ENCODE peak calls at places on chromosomes 12 and 14, in eight cellular contexts. I is hippocampal formation; D is fibroblast of the aortic adventitia; U is NCI-H2107; M is Panc1; T is activated CD8-positive, alpha-beta T cell treated with anti-CD3 and anti-CD28 coated beads for 36 hours; Y is activated T-cell treated with anti-CD3 and anti-CD28 coated beads for 1 hour; B is pulmonary artery endothelial cell. W is an unnamed sample.

GRCh38 chr14:55123101-55123500 is 6.0 kb upstream of the LGALS3 start:
- DNase-seq in I (no peak), D (peak), U (no peak), M (no peak), T (no peak), Y (no peak), B (no peak), W (no peak)

GRCh38 chr14:35571598-35571997 is 37.6 kb downstream of the INSM2 start:
- DNase-seq in I (no peak), D (no peak), U (no peak), M (no peak), T (no peak), Y (no peak), B (no peak), W (no peak)

GRCh38 chr12:2959508-2960431 is 573 bp downstream of the TEAD4 start:
- DNase-seq in I (no peak), D (peak), U (no peak), M (no peak), T (peak), Y (no peak), B (no peak), W (no peak)

GRCh38 chr12:43285248-43285647 is 266.8 kb downstream of the ADAMTS20 start:
- DNase-seq in I (no peak), D (peak), U (no peak), M (no peak), T (no peak), Y (no peak), B (no peak), W (no peak)

GRCh38 chr14:22748691-22749090 is 17.8 kb upstream of the OXA1L start:
- DNase-seq in I (no peak), D (no peak), U (no peak), M (no peak), T (no peak), Y (no peak), B (no peak), W (no peak)

GRCh38 chr12:122399592-122400373 is 22.7 kb downstream of the CLIP1 start:
- DNase-seq in I (no peak), D (peak), U (peak), M (peak), T (peak), Y (peak), B (peak), W (peak)

GRCh38 chr12:24902521-24903304 is 46.2 kb downstream of the BCAT1 start:
- DNase-seq in I (peak), D (no peak), U (no peak), M (no peak), T (peak), Y (no peak), B (no peak), W (no peak)

GRCh38 chr12:14773685-14774073 is 29.6 kb downstream of the WBP11 start:
- DNase-seq in I (no peak), D (no peak), U (no peak), M (no peak), T (no peak), Y (no peak), B (no peak), W (no peak)

GRCh38 chr14:75428230-75429104 is 645 bp downstream of the JDP2 start:
- DNase-seq in I (peak), D (peak), U (peak), M (no peak), T (no peak), Y (no peak), B (no peak), W (no peak)

GRCh38 chr12:83514372-83514771 is 827.7 kb downstream of the TMTC2 start:
- DNase-seq in I (no peak), D (no peak), U (no peak), M (no peak), T (no peak), Y (no peak), B (no peak), W (no peak)

GRCh38 chr12:132603240-132604107 is 6.9 kb downstream of the LRCOL1 start:
- DNase-seq in I (no peak), D (no peak), U (no peak), M (no peak), T (no peak), Y (no peak), B (no peak), W (no peak)

GRCh38 chr12:52310622-52311281 is 10.4 kb downstream of the KRT83 start:
- DNase-seq in I (no peak), D (no peak), U (peak), M (no peak), T (no peak), Y (no peak), B (no peak), W (no peak)

GRCh38 chr14:51430600-51430999 is 190.6 kb downstream of the TMX1 start:
- DNase-seq in I (no peak), D (peak), U (peak), M (no peak), T (no peak), Y (no peak), B (no peak), W (no peak)

GRCh38 chr14:64856528-64857445 is 22.9 kb downstream of the SPTB start:
- DNase-seq in I (no peak), D (no peak), U (no peak), M (no peak), T (no peak), Y (no peak), B (no peak), W (no peak)

GRCh38 chr12:121613424-121613823 is 12.9 kb upstream of the ORAI1 start:
- DNase-seq in I (no peak), D (no peak), U (no peak), M (no peak), T (no peak), Y (no peak), B (no peak), W (no peak)

GRCh38 chr12:54028324-54029201 is at the start of gene HOXC6:
- DNase-seq in I (no peak), D (peak), U (no peak), M (no peak), T (no peak), Y (no peak), B (no peak), W (no peak)

GRCh38 chr12:102433304-102433703 is 47.1 kb downstream of the IGF1 start:
- DNase-seq in I (no peak), D (no peak), U (no peak), M (no peak), T (no peak), Y (no peak), B (no peak), W (no peak)

GRCh38 chr12:102480401-102480800 is at the start of gene IGF1:
- DNase-seq in I (no peak), D (peak), U (no peak), M (no peak), T (no peak), Y (no peak), B (peak), W (no peak)

GRCh38 chr12:57611116-57611809 is at the start of gene ARHGEF25:
- DNase-seq in I (peak), D (peak), U (no peak), M (no peak), T (peak), Y (no peak), B (no peak), W (no peak)

GRCh38 chr12:5612556-5613421 is 180.9 kb downstream of the NTF3 start:
- DNase-seq in I (no peak), D (no peak), U (no peak), M (no peak), T (no peak), Y (no peak), B (no peak), W (no peak)

GRCh38 chr12:130872179-130873096 is 572 bp downstream of the RAN start:
- DNase-seq in I (peak), D (peak), U (no peak), M (no peak), T (peak), Y (peak), B (no peak), W (no peak)

GRCh38 chr14:91870001-91870400 is 2.7 kb upstream of the TC2N start:
- DNase-seq in I (no peak), D (no peak), U (no peak), M (no peak), T (peak), Y (peak), B (no peak), W (no peak)

GRCh38 chr12:3298603-3299002 is 192.4 kb upstream of the PRMT8 start:
- DNase-seq in I (no peak), D (no peak), U (no peak), M (no peak), T (no peak), Y (no peak), B (no peak), W (no peak)

GRCh38 chr14:58731465-58732330 is 93.9 kb downstream of the DACT1 start:
- DNase-seq in I (no peak), D (peak), U (no peak), M (no peak), T (no peak), Y (no peak), B (no peak), W (no peak)

GRCh38 chr12:12272869-12273268 is 6.0 kb upstream of the LRP6 start:
- DNase-seq in I (no peak), D (peak), U (no peak), M (no peak), T (no peak), Y (no peak), B (no peak), W (no peak)

W was measured in thoracic aorta.